ENCODE peak calls at places on chromosomes 5 and 9, in five cellular contexts. One of them, this sample, is unnamed.

GRCh38 chr9:6015278-6016157 is at the start of gene RANBP6:
- DNase-seq in H1: peak
- DNase-seq in K562: peak
- DNase-seq in HepG2: peak
- DNase-seq in GM12878: peak
- DNase-seq in this sample: peak

GRCh38 chr9:105154723-105155191 is 89.7 kb upstream of the SLC44A1 start:
- DNase-seq in H1: no peak
- DNase-seq in K562: no peak
- DNase-seq in HepG2: no peak
- DNase-seq in GM12878: no peak
- DNase-seq in this sample: no peak

GRCh38 chr5:40904205-40904993 is 4.9 kb upstream of the C7 start:
- DNase-seq in H1: peak
- DNase-seq in K562: peak
- DNase-seq in HepG2: peak
- DNase-seq in GM12878: peak
- DNase-seq in this sample: peak

GRCh38 chr9:95202076-95202681 is 115.3 kb downstream of the FANCC start:
- DNase-seq in H1: no peak
- DNase-seq in K562: no peak
- DNase-seq in HepG2: no peak
- DNase-seq in GM12878: no peak
- DNase-seq in this sample: no peak

GRCh38 chr5:68465133-68465532 is 249.6 kb downstream of the PIK3R1 start:
- DNase-seq in H1: no peak
- DNase-seq in K562: no peak
- DNase-seq in HepG2: no peak
- DNase-seq in GM12878: no peak
- DNase-seq in this sample: no peak

GRCh38 chr9:87606921-87607521 is 109.4 kb downstream of the DAPK1 start:
- DNase-seq in H1: no peak
- DNase-seq in K562: no peak
- DNase-seq in HepG2: no peak
- DNase-seq in GM12878: no peak
- DNase-seq in this sample: no peak

GRCh38 chr9:130110166-130110565 is 56.5 kb downstream of the GPR107 start:
- DNase-seq in H1: no peak
- DNase-seq in K562: no peak
- DNase-seq in HepG2: no peak
- DNase-seq in GM12878: no peak
- DNase-seq in this sample: no peak

GRCh38 chr9:103661663-103662062 is 432.4 kb upstream of the SMC2 start:
- DNase-seq in H1: no peak
- DNase-seq in K562: no peak
- DNase-seq in HepG2: no peak
- DNase-seq in GM12878: no peak
- DNase-seq in this sample: no peak

GRCh38 chr5:9557696-9558095 is 11.8 kb upstream of the SEMA5A start:
- DNase-seq in H1: no peak
- DNase-seq in K562: no peak
- DNase-seq in HepG2: no peak
- DNase-seq in GM12878: no peak
- DNase-seq in this sample: no peak

GRCh38 chr9:97900738-97901565 is 21.3 kb downstream of the TRMO start:
- DNase-seq in H1: no peak
- DNase-seq in K562: peak
- DNase-seq in HepG2: peak
- DNase-seq in GM12878: no peak
- DNase-seq in this sample: peak

GRCh38 chr9:109319631-109320233 is 1.1 kb downstream of the EPB41L4B start:
- DNase-seq in H1: no peak
- DNase-seq in K562: no peak
- DNase-seq in HepG2: no peak
- DNase-seq in GM12878: no peak
- DNase-seq in this sample: peak

GRCh38 chr5:141821430-141821925 is 56.7 kb downstream of the PCDH1 start:
- DNase-seq in H1: no peak
- DNase-seq in K562: no peak
- DNase-seq in HepG2: no peak
- DNase-seq in GM12878: no peak
- DNase-seq in this sample: peak

GRCh38 chr5:79802404-79802803 is 112.8 kb downstream of the CMYA5 start:
- DNase-seq in H1: no peak
- DNase-seq in K562: no peak
- DNase-seq in HepG2: no peak
- DNase-seq in GM12878: no peak
- DNase-seq in this sample: no peak

GRCh38 chr9:79428422-79428821 is 143.3 kb upstream of the TLE4 start:
- DNase-seq in H1: no peak
- DNase-seq in K562: no peak
- DNase-seq in HepG2: no peak
- DNase-seq in GM12878: no peak
- DNase-seq in this sample: no peak

GRCh38 chr9:79431019-79431679 is 140.6 kb upstream of the TLE4 start:
- DNase-seq in H1: no peak
- DNase-seq in K562: no peak
- DNase-seq in HepG2: no peak
- DNase-seq in GM12878: no peak
- DNase-seq in this sample: no peak

GRCh38 chr9:79430599-79430998 is 141.2 kb upstream of the TLE4 start:
- DNase-seq in H1: no peak
- DNase-seq in K562: no peak
- DNase-seq in HepG2: no peak
- DNase-seq in GM12878: no peak
- DNase-seq in this sample: no peak

GRCh38 chr9:79432485-79432884 is 139.3 kb upstream of the TLE4 start:
- DNase-seq in H1: no peak
- DNase-seq in K562: no peak
- DNase-seq in HepG2: no peak
- DNase-seq in GM12878: no peak
- DNase-seq in this sample: no peak
- TF ChIP-seq CHD2 in H1: no peak
- TF ChIP-seq CHD2 in K562: no peak
- TF ChIP-seq CHD2 in HepG2: no peak
- TF ChIP-seq CHD2 in GM12878: no peak
- TF ChIP-seq CHD2 in this sample: no peak

DNA sequence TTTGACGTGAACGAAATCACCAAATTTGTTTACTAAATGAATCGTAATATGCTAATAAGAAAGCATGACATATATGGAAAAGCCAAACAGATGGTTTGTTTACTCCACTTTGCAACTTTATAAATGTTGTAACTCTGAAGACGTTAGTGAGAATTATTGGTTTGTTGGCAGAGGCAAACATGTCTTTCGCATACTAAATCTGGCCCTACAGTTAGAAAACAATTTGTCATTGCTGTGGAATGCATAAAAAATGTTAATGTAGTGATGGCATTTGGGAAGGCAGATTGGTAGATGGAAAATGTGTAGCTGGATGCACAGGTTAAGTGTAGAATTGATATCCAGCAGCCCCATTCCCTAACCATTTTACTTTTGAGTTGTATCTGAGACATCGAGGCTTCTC is 444.9 kb downstream of the BNC2 start:
- DNase-seq in H1: no peak
- DNase-seq in K562: no peak
- DNase-seq in HepG2: no peak
- DNase-seq in GM12878: no peak
- DNase-seq in this sample: no peak
- TF ChIP-seq SIN3A in H1: no peak
- TF ChIP-seq SIN3A in K562: no peak
- TF ChIP-seq SIN3A in HepG2: no peak
- TF ChIP-seq SIN3A in GM12878: no peak
- TF ChIP-seq SIN3A in this sample: no peak

GRCh38 chr5:50445281-50445949 is 4.3 kb upstream of the EMB start:
- DNase-seq in H1: no peak
- DNase-seq in K562: no peak
- DNase-seq in HepG2: no peak
- DNase-seq in GM12878: peak
- DNase-seq in this sample: no peak
- TF ChIP-seq CHD2 in H1: no peak
- TF ChIP-seq CHD2 in K562: no peak
- TF ChIP-seq CHD2 in HepG2: no peak
- TF ChIP-seq CHD2 in GM12878: no peak
- TF ChIP-seq CHD2 in this sample: no peak

GRCh38 chr5:178988436-178989220 is 6.5 kb downstream of the GRM6 start:
- DNase-seq in H1: no peak
- DNase-seq in K562: no peak
- DNase-seq in HepG2: no peak
- DNase-seq in GM12878: no peak
- DNase-seq in this sample: no peak
- TF ChIP-seq SIN3A in H1: no peak
- TF ChIP-seq SIN3A in K562: no peak
- TF ChIP-seq SIN3A in HepG2: no peak
- TF ChIP-seq SIN3A in GM12878: no peak
- TF ChIP-seq SIN3A in this sample: no peak

GRCh38 chr5:489689-490080 is 34.6 kb downstream of the SLC9A3 start:
- DNase-seq in H1: no peak
- DNase-seq in K562: no peak
- DNase-seq in HepG2: no peak
- DNase-seq in GM12878: no peak
- DNase-seq in this sample: no peak
- TF ChIP-seq CHD2 in H1: no peak
- TF ChIP-seq CHD2 in K562: no peak
- TF ChIP-seq CHD2 in HepG2: no peak
- TF ChIP-seq CHD2 in GM12878: no peak
- TF ChIP-seq CHD2 in this sample: no peak

DNA sequence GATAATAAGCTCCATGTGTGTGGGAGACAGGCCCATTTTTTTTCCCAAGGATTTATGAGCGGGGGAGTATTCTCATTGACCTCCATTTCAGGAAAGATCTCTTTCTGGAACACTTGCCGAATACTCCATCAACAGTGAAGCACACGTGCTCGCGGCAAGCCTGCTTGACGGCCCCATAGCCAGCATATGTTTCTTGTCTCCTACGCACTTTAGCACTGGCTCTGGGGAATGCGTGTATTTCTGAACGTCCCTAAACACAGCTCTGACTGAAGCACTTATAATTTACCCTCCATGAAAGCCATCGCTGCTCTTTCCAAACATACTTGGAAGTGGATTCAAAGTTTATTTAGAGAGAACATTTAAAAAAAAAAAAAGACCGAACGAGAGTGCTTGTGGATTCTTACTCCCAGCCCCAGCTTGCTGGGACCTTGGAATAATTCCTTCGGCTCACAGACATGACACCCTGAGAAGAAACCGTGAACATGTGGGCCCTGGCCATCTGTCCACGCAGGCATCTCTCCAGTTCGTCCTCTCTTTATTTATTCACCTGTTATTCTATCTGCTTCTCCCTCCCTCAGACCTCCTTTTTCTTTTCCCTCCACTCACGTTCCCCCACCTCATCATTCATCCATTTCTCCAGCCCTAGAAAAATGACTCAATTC is 93.6 kb upstream of the PHYKPL start:
- DNase-seq in H1: no peak
- DNase-seq in K562: no peak
- DNase-seq in HepG2: no peak
- DNase-seq in GM12878: no peak
- DNase-seq in this sample: no peak
- TF ChIP-seq SIN3A in H1: no peak
- TF ChIP-seq SIN3A in K562: no peak
- TF ChIP-seq SIN3A in HepG2: no peak
- TF ChIP-seq SIN3A in GM12878: no peak
- TF ChIP-seq SIN3A in this sample: no peak

GRCh38 chr9:122912964-122913673 is at the start of gene ZBTB6:
- DNase-seq in H1: no peak
- DNase-seq in K562: peak
- DNase-seq in HepG2: peak
- DNase-seq in GM12878: peak
- DNase-seq in this sample: peak
- TF ChIP-seq CHD2 in H1: peak
- TF ChIP-seq CHD2 in K562: peak
- TF ChIP-seq CHD2 in HepG2: peak
- TF ChIP-seq CHD2 in GM12878: peak
- TF ChIP-seq CHD2 in this sample: peak

GRCh38 chr5:168877132-168877895 is 298.1 kb upstream of the PANK3 start:
- DNase-seq in H1: no peak
- DNase-seq in K562: no peak
- DNase-seq in HepG2: peak
- DNase-seq in GM12878: no peak
- DNase-seq in this sample: no peak
- TF ChIP-seq SIN3A in H1: no peak
- TF ChIP-seq SIN3A in K562: no peak
- TF ChIP-seq SIN3A in HepG2: no peak
- TF ChIP-seq SIN3A in GM12878: no peak
- TF ChIP-seq SIN3A in this sample: no peak

This sample was measured in SK-N-SH.